ENCODE peak calls at places on chromosomes 11 and 22, in seven cellular contexts. I is hippocampal formation; D is epithelial cell of esophagus; A is AG04450; E is NCI-H1417; L is CD8-positive, alpha-beta memory T cell; B is endothelial cell. Y is an unnamed sample.

GRCh38 chr11:61293869-61294716 is 1.0 kb downstream of the VWCE start:
- DNase-seq in I (no peak), L (peak; percentile 55), D (peak; percentile 25), B (peak; percentile 26), E (peak; percentile 86), A (no peak), Y (peak; percentile 38)

GRCh38 chr22:46537221-46537945 is at the start of gene CELSR1:
- DNase-seq in D (peak; percentile 90), B (peak; percentile 45), L (no peak), I (no peak), A (no peak), E (peak; percentile 67), Y (peak; percentile 62)

GRCh38 chr22:33850724-33851123 is 69.6 kb downstream of the LARGE1 start:
- DNase-seq in A (no peak), I (no peak), D (no peak), E (peak; percentile 52), L (no peak), B (no peak), Y (no peak)

GRCh38 chr11:14725150-14725549 is 81.5 kb downstream of the PDE3B start:
- DNase-seq in E (no peak), L (no peak), D (no peak), A (no peak), I (no peak), B (no peak), Y (no peak)

GRCh38 chr11:64044730-64045386 is 9.1 kb downstream of the FLRT1 start:
- DNase-seq in B (no peak), E (peak; percentile 76), A (no peak), L (no peak), I (peak; percentile 29), D (no peak), Y (no peak)

GRCh38 chr22:19518568-19519030 is 5.6 kb downstream of the CLDN5 start:
- DNase-seq in L (no peak), D (no peak), A (no peak), E (no peak), B (no peak), I (no peak), Y (no peak)

GRCh38 chr11:129611661-129612566 is 203.7 kb upstream of the TMEM45B start:
- DNase-seq in A (no peak), D (no peak), L (no peak), B (no peak), I (no peak), E (peak; percentile 29), Y (no peak)

GRCh38 chr11:84522331-84522730 is 1104.8 kb downstream of the DLG2 start:
- DNase-seq in A (no peak), L (no peak), B (no peak), I (no peak), E (no peak), D (peak; percentile 14), Y (no peak)

GRCh38 chr11:71120346-71120963 is 131.9 kb downstream of the SHANK2 start:
- DNase-seq in L (no peak), D (peak; percentile 71), I (no peak), A (no peak), E (peak; percentile 81), B (peak; percentile 54), Y (peak; percentile 13)

GRCh38 chr11:10005955-10006525 is 288.0 kb downstream of the SBF2 start:
- DNase-seq in A (no peak), B (no peak), L (no peak), D (no peak), I (no peak), E (no peak), Y (no peak)

GRCh38 chr22:26805131-26805530 is 147.7 kb downstream of the MIAT start:
- DNase-seq in D (peak; percentile 42), E (no peak), A (no peak), B (no peak), I (no peak), L (no peak), Y (no peak)

GRCh38 chr22:44721206-44721605 is 19.2 kb downstream of the PRR5 start:
- DNase-seq in A (no peak), I (no peak), D (no peak), L (no peak), E (no peak), B (no peak), Y (no peak)

GRCh38 chr11:71356904-71357303 is 91.3 kb downstream of the DHCR7 start:
- DNase-seq in A (no peak), B (no peak), I (no peak), L (no peak), D (no peak), E (no peak), Y (no peak)

GRCh38 chr11:64400096-64400495 is 41.1 kb downstream of the RPS6KA4 start:
- DNase-seq in A (no peak), L (no peak), E (no peak), D (peak; percentile 60), I (no peak), B (no peak), Y (no peak)

GRCh38 chr11:59186130-59186594 is 14.2 kb downstream of the DTX4 start:
- DNase-seq in A (no peak), E (peak; percentile 22), B (peak; percentile 53), I (no peak), D (peak; percentile 53), L (peak; percentile 64), Y (peak; percentile 97)

GRCh38 chr11:79173615-79174014 is 267.2 kb downstream of the TENM4 start:
- DNase-seq in A (no peak), E (no peak), L (no peak), I (peak; percentile 67), D (peak; percentile 27), B (no peak), Y (peak; percentile 82)

GRCh38 chr11:113675003-113675471 is 31.1 kb downstream of the TMPRSS5 start:
- DNase-seq in L (no peak), I (no peak), E (no peak), A (peak; percentile 32), D (peak; percentile 54), B (no peak), Y (no peak)

GRCh38 chr11:1546536-1547466 is 25.3 kb downstream of the DUSP8 start:
- DNase-seq in D (peak; percentile 56), A (no peak), I (peak; percentile 32), E (peak; percentile 84), B (peak; percentile 59), L (peak; percentile 70), Y (no peak)

GRCh38 chr11:72951815-72952340 is 137.7 kb downstream of the ATG16L2 start:
- DNase-seq in L (no peak), E (no peak), I (no peak), D (peak; percentile 52), B (no peak), A (no peak), Y (no peak)

GRCh38 chr11:35682230-35683195 is 19.9 kb downstream of the TRIM44 start:
- DNase-seq in E (peak; percentile 83), L (no peak), B (no peak), A (no peak), I (no peak), D (no peak), Y (no peak)

Y was measured in trophoblast cell.